ENCODE peak calls at places on chromosomes 11 and 22, in seven cellular contexts. P is endodermal cell, S is prostate gland, M is esophagus muscularis mucosa, X is upper lobe of right lung, U is heart left ventricle, T is thoracic aorta. F is an unnamed sample. For H3K4me1, the result is how much of the 10 kb centered on the place peaks cover.

GRCh38 chr11:105937331-105937730 is 84.7 kb downstream of the MSANTD4 start:
- DNase-seq in P (no peak), S (no peak), M (no peak), X (no peak), U (no peak), T (no peak), F (no peak)

GRCh38 chr11:68862426-68862825 is 20.7 kb upstream of the CPT1A start:
- DNase-seq in P (no peak), S (no peak), M (no peak), X (peak), U (no peak), T (no peak), F (no peak)

GRCh38 chr11:61888043-61888442 is 3.3 kb downstream of the FADS3 start:
- DNase-seq in P (peak), S (no peak), M (peak), X (peak), U (peak), T (peak), F (peak)

GRCh38 chr22:38397189-38398097 is 57.6 kb downstream of the KCNJ4 start:
- DNase-seq in P (peak), S (no peak), M (no peak), X (peak), U (peak), T (no peak), F (no peak)

GRCh38 chr11:66468691-66469090 is 2.0 kb downstream of the PELI3 start:
- DNase-seq in P (no peak), S (no peak), M (no peak), X (no peak), U (no peak), T (no peak), F (no peak)

GRCh38 chr11:130308925-130309324 is 5.8 kb downstream of the ZBTB44 start:
- DNase-seq in P (no peak), S (no peak), M (no peak), X (no peak), U (no peak), T (no peak), F (no peak)

GRCh38 chr11:59674291-59674690 is 5.5 kb upstream of the PATL1 start:
- DNase-seq in P (no peak), S (no peak), M (no peak), X (no peak), U (no peak), T (no peak), F (no peak)

GRCh38 chr11:114625294-114625693 is 29.7 kb upstream of the NXPE4 start:
- DNase-seq in P (no peak), S (no peak), M (no peak), X (no peak), U (no peak), T (no peak), F (no peak)

GRCh38 chr11:13354335-13354734 is 76.7 kb downstream of the BMAL1 start:
- DNase-seq in P (peak), S (no peak), M (no peak), X (no peak), U (no peak), T (no peak), F (no peak)

GRCh38 chr11:126354631-126355323 is 709 bp upstream of the ST3GAL4 start:
- DNase-seq in P (no peak), S (no peak), M (no peak), X (peak), U (no peak), T (no peak), F (no peak)

GRCh38 chr11:69447786-69448185 is 33.7 kb upstream of the LINC01488 start:
- DNase-seq in P (no peak), S (peak), M (no peak), X (no peak), U (peak), T (no peak), F (no peak)

GRCh38 chr11:75468534-75469340 is 35.7 kb upstream of the KLHL35 start:
- DNase-seq in P (no peak), S (no peak), M (no peak), X (no peak), U (peak), T (peak), F (no peak)

GRCh38 chr11:25515576-25515975 is 816.4 kb upstream of the ANO3 start:
- DNase-seq in P (no peak), S (no peak), M (no peak), X (no peak), U (no peak), T (no peak), F (no peak)

GRCh38 chr11:116976941-116977570 is 121.2 kb downstream of the SIK3 start:
- DNase-seq in P (no peak), S (no peak), M (no peak), X (no peak), U (no peak), T (no peak), F (no peak)

GRCh38 chr11:70456921-70457532 is 58.7 kb downstream of the CTTN start:
- DNase-seq in P (peak), S (no peak), M (no peak), X (peak), U (no peak), T (no peak), F (no peak)

GRCh38 chr11:132260636-132261035 is 890.2 kb downstream of the NTM start:
- DNase-seq in P (no peak), S (no peak), M (no peak), X (no peak), U (no peak), T (no peak), F (no peak)

GRCh38 chr11:101745756-101746155 is 161.9 kb upstream of the TRPC6 start:
- DNase-seq in P (no peak), S (no peak), M (no peak), X (no peak), U (no peak), T (no peak), F (no peak)

GRCh38 chr11:66467034-66467659 is 442 bp downstream of the PELI3 start:
- DNase-seq in P (no peak), S (no peak), M (no peak), X (no peak), U (no peak), T (no peak), F (no peak)

GRCh38 chr11:67524480-67524808 is 1.2 kb upstream of the CABP2 start:
- DNase-seq in P (no peak), S (no peak), M (no peak), X (no peak), U (no peak), T (no peak), F (no peak)

GRCh38 chr11:567629-568258 is 7.0 kb downstream of the RASSF7 start:
- DNase-seq in P (no peak), S (no peak), M (no peak), X (no peak), U (peak), T (no peak), F (no peak)

GRCh38 chr11:84536456-84536855 is 1090.7 kb downstream of the DLG2 start:
- DNase-seq in P (no peak), S (no peak), M (no peak), X (no peak), U (no peak), T (no peak), F (no peak)

GRCh38 chr11:64357446-64357845 is 1.5 kb upstream of the RPS6KA4 start:
- DNase-seq in P (peak), S (no peak), M (no peak), X (no peak), U (no peak), T (no peak), F (no peak)

GRCh38 chr22:49151256-49152131 is 676.2 kb downstream of the BRD1 start:
- DNase-seq in P (no peak), S (no peak), M (no peak), X (peak), U (peak), T (no peak), F (no peak)

GRCh38 chr11:81674211-81674610 is 1059.5 kb downstream of the FAM181B start:
- DNase-seq in P (no peak), S (no peak), M (no peak), X (no peak), U (no peak), T (no peak), F (no peak)

GRCh38 chr22:49517721-49518120 is 310.0 kb downstream of the BRD1 start:
- DNase-seq in P (no peak), S (no peak), M (no peak), X (no peak), U (no peak), T (no peak), F (peak)

GRCh38 chr11:131932584-131933360 is 562.4 kb downstream of the NTM start:
- DNase-seq in P (no peak), S (no peak), M (no peak), X (no peak), U (peak), T (no peak), F (no peak)

GRCh38 chr11:110818032-110818687 is 105.9 kb upstream of the ARHGAP20 start:
- DNase-seq in P (no peak), S (no peak), M (peak), X (no peak), U (no peak), T (no peak), F (no peak)

GRCh38 chr22:39620924-39621690 is 50.6 kb downstream of the CACNA1I start:
- DNase-seq in P (no peak), S (no peak), M (no peak), X (no peak), U (peak), T (no peak), F (no peak)

GRCh38 chr11:69310351-69310750 is 16.4 kb downstream of the MYEOV start:
- DNase-seq in P (no peak), S (no peak), M (no peak), X (peak), U (no peak), T (no peak), F (no peak)

GRCh38 chr11:40403321-40403720 is 1056.1 kb downstream of the LRRC4C start:
- DNase-seq in P (no peak), S (no peak), M (no peak), X (no peak), U (no peak), T (no peak), F (no peak)

GRCh38 chr22:49753961-49754673 is 73.6 kb downstream of the BRD1 start:
- DNase-seq in P (no peak), S (no peak), M (peak), X (peak), U (no peak), T (no peak), F (no peak)

GRCh38 chr22:29491012-29491411 is 11.0 kb downstream of the NEFH start:
- DNase-seq in P (no peak), S (no peak), M (no peak), X (no peak), U (no peak), T (no peak), F (no peak)

GRCh38 chr11:113994077-113994954 is 19.4 kb downstream of the HTR3A start:
- DNase-seq in P (peak), S (no peak), M (no peak), X (no peak), U (no peak), T (no peak), F (no peak)

GRCh38 chr11:63023851-63024648 is 8.4 kb upstream of the SLC22A8 start:
- DNase-seq in P (peak), S (peak), M (peak), X (peak), U (peak), T (peak), F (peak)

GRCh38 chr11:44910591-44910990 is 40.1 kb downstream of the TP53I11 start:
- DNase-seq in P (no peak), S (no peak), M (no peak), X (no peak), U (no peak), T (no peak), F (no peak)

GRCh38 chr11:61115498-61116224 is 13.4 kb downstream of the CD5 start:
- DNase-seq in P (no peak), S (no peak), M (no peak), X (no peak), U (no peak), T (no peak), F (no peak)

GRCh38 chr11:20025331-20025840 is 134.9 kb downstream of the DBX1 start:
- DNase-seq in P (peak), S (no peak), M (no peak), X (no peak), U (no peak), T (no peak), F (no peak)

GRCh38 chr11:2699185-2699530 is 636 bp downstream of the KCNQ1OT1 start:
- DNase-seq in P (no peak), S (no peak), M (no peak), X (peak), U (peak), T (no peak), F (no peak)
- H3K4me1 ChIP-seq in P (under half), S (under half), M (under half), X (under half), U (under half), T (under half), F (under half)

DNA sequence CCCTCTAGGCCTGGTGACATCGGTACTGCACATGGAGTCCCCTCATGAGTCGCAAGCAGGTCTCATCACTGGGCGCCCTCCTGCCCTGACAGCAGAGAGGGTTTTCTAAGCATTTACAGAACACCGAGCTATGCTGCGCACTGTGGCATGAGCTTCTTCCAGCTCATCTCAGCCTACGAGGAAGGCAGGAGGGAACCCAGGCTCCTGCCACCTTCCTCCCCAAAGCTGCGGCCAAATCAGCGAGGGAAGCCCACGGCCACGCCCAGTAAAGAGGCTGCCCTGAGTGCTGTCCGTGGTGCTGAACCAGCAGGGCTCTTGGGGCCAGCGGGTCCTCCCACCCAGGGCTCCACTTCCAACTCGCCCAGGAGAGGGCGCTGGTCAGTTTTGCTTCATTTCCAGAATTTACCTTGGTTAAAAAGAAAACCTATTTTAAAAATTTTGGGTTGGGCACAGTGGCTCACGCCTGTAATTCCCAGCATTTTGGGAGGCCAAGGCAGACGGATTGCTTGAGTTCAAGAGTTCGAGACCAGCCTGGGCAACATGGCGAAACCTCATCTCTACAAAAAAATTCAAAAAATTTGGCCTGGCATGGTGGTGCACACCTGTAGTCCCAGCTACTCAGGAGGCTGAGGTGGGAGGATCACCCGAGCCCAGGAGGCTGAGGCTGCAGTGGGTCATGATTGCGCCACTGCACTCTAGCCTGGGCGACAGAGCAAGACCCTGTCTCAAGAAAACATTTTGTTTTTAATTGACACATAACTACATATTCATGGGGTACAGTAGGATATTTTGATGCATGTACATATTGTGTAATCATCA is 34.2 kb downstream of the PHF21B start:
- DNase-seq in P (peak), S (peak), M (no peak), X (peak), U (peak), T (no peak), F (no peak)
- TF ChIP-seq CTCF in P (peak), S (peak), M (peak), X (peak), U (peak), T (peak), F (peak)

GRCh38 chr11:58582437-58582836 is 3.6 kb downstream of the ZFP91 start:
- DNase-seq in P (no peak), S (no peak), M (no peak), X (no peak), U (no peak), T (no peak), F (no peak)

GRCh38 chr11:58578136-58578634 is 678 bp upstream of the ZFP91 start:
- DNase-seq in P (peak), S (peak), M (peak), X (peak), U (peak), T (peak), F (peak)

GRCh38 chr11:58578635-58579191 is at the start of gene ZFP91:
- DNase-seq in P (peak), S (peak), M (peak), X (peak), U (peak), T (peak), F (peak)

GRCh38 chr11:58579192-58580129 is 598 bp downstream of the ZFP91 start:
- DNase-seq in P (peak), S (peak), M (peak), X (peak), U (peak), T (peak), F (peak)

GRCh38 chr11:58580311-58580710 is 1.4 kb downstream of the ZFP91 start:
- DNase-seq in P (no peak), S (no peak), M (no peak), X (no peak), U (no peak), T (no peak), F (no peak)
- H3K4me1 ChIP-seq in P (under half), S (under half), M (half or more), X (under half), U (under half), T (half or more), F (under half)

DNA sequence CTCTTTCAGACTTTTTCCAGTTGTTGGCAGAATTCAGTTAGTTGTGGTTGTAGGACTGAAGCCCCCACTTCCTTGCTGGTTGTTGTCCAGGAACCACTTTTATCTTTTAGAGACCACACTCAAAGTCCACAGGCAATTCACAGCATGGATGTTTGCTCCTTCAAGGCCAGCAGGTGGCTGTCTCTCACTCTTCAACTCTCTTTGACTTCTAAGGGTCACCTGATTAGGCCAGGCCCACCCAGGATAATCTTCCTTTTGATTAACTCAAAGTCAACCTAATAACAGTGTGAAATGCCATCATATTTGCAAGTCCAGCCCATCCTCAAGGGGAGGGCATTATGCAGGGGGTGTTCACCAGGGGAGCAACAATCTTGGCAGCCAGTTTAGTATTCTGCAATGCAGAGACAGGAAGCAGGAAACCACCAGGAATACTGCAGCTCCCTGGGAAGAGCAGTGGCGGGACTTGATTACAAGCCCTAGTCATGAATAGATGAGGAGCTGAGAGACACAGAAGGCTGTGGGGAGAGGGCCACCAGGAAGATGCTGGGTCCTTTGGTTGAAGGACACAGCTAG is 52.4 kb downstream of the LRRC74B start:
- DNase-seq in P (no peak), S (no peak), M (no peak), X (no peak), U (no peak), T (no peak), F (no peak)
- TF ChIP-seq CTCF in P (peak), S (no peak), M (no peak), X (no peak), U (no peak), T (no peak), F (no peak)

GRCh38 chr11:10653242-10653641 is 40.3 kb downstream of the IRAG1 start:
- DNase-seq in P (no peak), S (no peak), M (no peak), X (peak), U (no peak), T (no peak), F (no peak)
- H3K4me1 ChIP-seq in P (under half), S (under half), M (half or more), X (half or more), U (under half), T (half or more), F (under half)

GRCh38 chr22:42880815-42881214 is 23.7 kb upstream of the ARFGAP3 start:
- DNase-seq in P (peak), S (no peak), M (no peak), X (no peak), U (no peak), T (no peak), F (no peak)
- TF ChIP-seq CTCF in P (peak), S (no peak), M (no peak), X (no peak), U (no peak), T (no peak), F (no peak)

DNA sequence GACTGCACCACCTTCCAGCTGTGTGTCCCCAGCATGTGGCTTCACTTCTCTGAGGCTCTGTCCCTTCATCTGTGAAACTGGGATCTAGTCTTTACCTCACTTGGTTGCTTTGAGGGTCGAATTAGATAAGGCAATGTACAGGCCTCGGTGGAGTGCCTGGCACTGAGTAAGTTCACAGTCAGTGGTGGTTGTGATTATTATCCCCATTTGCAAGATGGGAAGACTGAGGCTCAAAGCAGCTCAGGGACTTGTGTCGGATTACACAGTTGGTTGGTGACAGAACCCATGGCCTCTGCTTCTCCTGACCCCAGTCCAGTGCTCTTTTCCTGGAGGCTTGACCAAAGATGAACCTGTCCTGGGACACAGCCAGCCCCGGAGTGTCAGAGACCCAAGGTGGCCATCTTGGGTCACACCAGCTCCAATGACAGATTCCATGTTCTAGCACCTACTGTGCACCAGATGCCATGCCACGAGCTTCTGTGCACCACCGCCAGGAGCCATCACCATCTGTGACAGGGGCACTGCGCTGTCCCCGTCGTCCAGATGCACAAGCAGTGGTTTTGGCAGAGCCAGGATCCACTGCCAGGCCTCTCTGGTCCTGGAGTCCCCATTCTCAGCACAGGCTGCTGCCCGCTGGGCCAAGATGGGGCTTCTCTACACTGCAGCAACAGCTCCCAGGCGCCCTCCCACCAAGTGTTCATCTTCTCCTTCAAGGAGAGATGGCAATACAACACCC is 60.5 kb downstream of the IGLL1 start:
- DNase-seq in P (no peak), S (no peak), M (no peak), X (no peak), U (peak), T (no peak), F (no peak)
- H3K4me1 ChIP-seq in P (under half), S (under half), M (half or more), X (under half), U (under half), T (under half), F (under half)

F was measured in ascending aorta.